ENCODE peak calls at places on chromosomes 13 and 19, in seven cellular contexts. H is IMR-90, M is upper lobe of left lung, O is spleen, Y is osteoblast, W is upper lobe of right lung, G is neural progenitor cell. R is an unnamed sample.

GRCh38 chr19:1227313-1227626 is 10.5 kb downstream of the CBARP start:
- DNase-seq in G (no peak), O (no peak), H (no peak), W (no peak), Y (peak), M (no peak), R (no peak)

GRCh38 chr19:15200575-15201364 is at the start of gene NOTCH3:
- DNase-seq in Y (peak), G (peak), H (no peak), M (no peak), W (no peak), O (no peak), R (no peak)

GRCh38 chr19:51965583-51965982 is 21.1 kb downstream of the ZNF350 start:
- DNase-seq in O (no peak), W (no peak), G (no peak), M (no peak), H (no peak), Y (no peak), R (no peak)

GRCh38 chr13:42807866-42808265 is 26.5 kb downstream of the FAM216B start:
- DNase-seq in G (no peak), M (no peak), O (no peak), Y (no peak), W (no peak), H (peak), R (peak)

GRCh38 chr19:54207908-54208783 is 7.5 kb downstream of the RPS9 start:
- DNase-seq in G (no peak), W (peak), H (peak), O (peak), Y (peak), M (peak), R (peak)

GRCh38 chr13:51797664-51798488 is 6.1 kb downstream of the DHRS12 start:
- DNase-seq in G (peak), Y (peak), H (peak), M (peak), W (no peak), O (no peak), R (peak)

GRCh38 chr13:85654227-85654626 is 145.0 kb downstream of the SLITRK6 start:
- DNase-seq in H (no peak), M (no peak), Y (no peak), W (no peak), G (no peak), O (no peak), R (no peak)

GRCh38 chr13:33761744-33762143 is 56.2 kb upstream of the RFC3 start:
- DNase-seq in Y (peak), M (no peak), W (no peak), G (peak), H (no peak), O (no peak), R (peak)

GRCh38 chr13:113599396-113599795 is 14.8 kb downstream of the TFDP1 start:
- DNase-seq in M (peak), W (peak), O (peak), G (no peak), Y (peak), H (no peak), R (no peak)

GRCh38 chr19:38912600-38913514 is 871 bp upstream of the CCER2 start:
- DNase-seq in G (no peak), H (no peak), O (no peak), M (no peak), W (no peak), Y (peak), R (no peak)

GRCh38 chr13:31699650-31700049 is 39.7 kb upstream of the RXFP2 start:
- DNase-seq in H (no peak), Y (peak), M (no peak), G (peak), O (no peak), W (no peak), R (no peak)

GRCh38 chr13:48411281-48412099 is 1.4 kb downstream of the LPAR6 start:
- DNase-seq in O (no peak), H (peak), W (no peak), G (peak), M (no peak), Y (no peak), R (no peak)

GRCh38 chr13:71611292-71611691 is 255.7 kb downstream of the DACH1 start:
- DNase-seq in Y (no peak), W (no peak), H (no peak), M (no peak), G (no peak), O (no peak), R (no peak)

GRCh38 chr13:40381935-40382764 is 284.3 kb downstream of the FOXO1 start:
- DNase-seq in G (no peak), Y (no peak), W (no peak), M (no peak), H (no peak), O (no peak), R (no peak)

GRCh38 chr19:4474504-4475136 is 2.5 kb downstream of the HDGFL2 start:
- DNase-seq in M (no peak), W (no peak), Y (peak), G (peak), O (no peak), H (peak), R (peak)

GRCh38 chr13:99749627-99750026 is 221.9 kb downstream of the ZIC5 start:
- DNase-seq in W (no peak), M (no peak), Y (peak), O (no peak), H (no peak), G (peak), R (no peak)

GRCh38 chr19:51263808-51264207 is 12.9 kb downstream of the SIGLECL1 start:
- DNase-seq in G (no peak), W (no peak), H (no peak), M (no peak), O (no peak), Y (no peak), R (no peak)

GRCh38 chr19:5090780-5091575 is 122.1 kb downstream of the KDM4B start:
- DNase-seq in M (no peak), G (peak), H (peak), O (no peak), W (no peak), Y (peak), R (peak)

GRCh38 chr13:19618925-19619324 is 14.5 kb upstream of the MPHOSPH8 start:
- DNase-seq in Y (peak), H (peak), O (no peak), G (peak), W (no peak), M (no peak), R (no peak)

GRCh38 chr19:11499327-11499726 is 6.3 kb downstream of the ZNF653 start:
- DNase-seq in W (no peak), M (no peak), O (no peak), Y (no peak), H (no peak), G (no peak), R (no peak)

GRCh38 chr19:2325261-2326046 is 2.9 kb downstream of the LSM7 start:
- DNase-seq in O (peak), G (no peak), W (no peak), M (no peak), H (no peak), Y (no peak), R (no peak)

GRCh38 chr19:6087074-6087506 is 23.2 kb downstream of the RFX2 start:
- DNase-seq in M (no peak), H (no peak), Y (no peak), O (no peak), G (peak), W (peak), R (no peak)

GRCh38 chr19:6412111-6412999 is 12.3 kb downstream of the KHSRP start:
- DNase-seq in M (peak), H (no peak), Y (peak), G (peak), W (peak), O (no peak), R (no peak)

GRCh38 chr13:110256126-110256905 is 50.6 kb downstream of the COL4A1 start:
- DNase-seq in M (no peak), W (no peak), H (no peak), Y (no peak), G (no peak), O (no peak), R (no peak)

GRCh38 chr19:41564515-41565383 is 11.2 kb upstream of the CEACAM21 start:
- DNase-seq in O (no peak), Y (peak), W (no peak), M (no peak), G (peak), H (no peak), R (no peak)

GRCh38 chr13:106263801-106264200 is 271.7 kb downstream of the EFNB2 start:
- DNase-seq in W (no peak), H (no peak), O (no peak), M (no peak), G (no peak), Y (no peak), R (peak)

GRCh38 chr13:114113961-114114360 is 18.5 kb downstream of the RASA3 start:
- DNase-seq in O (peak), G (no peak), Y (no peak), W (peak), M (no peak), H (no peak), R (no peak)

GRCh38 chr13:23876265-23876664 is 12.9 kb downstream of the MIPEP start:
- DNase-seq in H (peak), W (no peak), M (no peak), G (peak), O (no peak), Y (no peak), R (no peak)

GRCh38 chr13:109159650-109160309 is 530.4 kb downstream of the MYO16 start:
- DNase-seq in M (no peak), G (no peak), Y (no peak), O (no peak), W (no peak), H (no peak), R (no peak)

GRCh38 chr19:20078696-20079095 is 896 bp downstream of the ZNF90 start:
- DNase-seq in W (peak), G (peak), H (peak), O (peak), Y (peak), M (peak), R (peak)

GRCh38 chr13:110182003-110182402 is 125.0 kb downstream of the COL4A1 start:
- DNase-seq in O (no peak), G (no peak), Y (no peak), H (no peak), W (peak), M (no peak), R (no peak)

GRCh38 chr13:42968906-42969305 is 23.1 kb downstream of the EPSTI1 start:
- DNase-seq in W (peak), M (peak), G (no peak), H (no peak), O (no peak), Y (no peak), R (no peak)

GRCh38 chr13:101080616-101081015 is 335.7 kb downstream of the NALCN start:
- DNase-seq in W (no peak), H (no peak), G (no peak), M (no peak), O (no peak), Y (no peak), R (no peak)

GRCh38 chr13:70964124-70964523 is 855.9 kb upstream of the KLHL1 start:
- DNase-seq in W (no peak), G (peak), O (no peak), Y (no peak), M (no peak), H (no peak), R (no peak)

GRCh38 chr19:19444694-19445155 is 39.2 kb downstream of the GATAD2A start:
- DNase-seq in H (peak), Y (no peak), M (peak), O (no peak), G (no peak), W (no peak), R (peak)

GRCh38 chr13:63279136-63279535 is 1863.5 kb upstream of the PCDH20 start:
- DNase-seq in H (no peak), G (no peak), M (no peak), W (no peak), O (no peak), Y (no peak), R (no peak)

GRCh38 chr13:30438286-30438685 is 16.0 kb downstream of the UBE2L5 start:
- DNase-seq in W (no peak), Y (no peak), O (no peak), M (no peak), G (no peak), H (no peak), R (no peak)

DNA sequence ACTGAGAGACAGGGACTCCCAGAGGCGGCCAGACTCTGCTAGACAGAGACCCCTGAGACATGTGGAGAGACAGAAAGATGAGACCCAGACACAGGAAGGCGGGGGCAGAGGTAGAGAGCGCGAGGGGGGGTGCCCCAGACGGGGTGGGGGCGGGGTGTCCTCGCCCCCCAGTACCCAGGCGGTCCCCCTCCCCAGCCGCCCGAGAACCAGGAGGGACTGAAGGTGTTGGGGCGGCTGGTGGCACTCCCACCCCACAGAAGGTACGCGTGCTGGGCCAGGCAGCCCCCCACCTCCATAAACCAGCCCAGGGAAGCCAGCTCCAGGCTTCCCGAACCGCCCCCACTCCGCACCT is 336 bp downstream of the SLC8A2 start:
- DNase-seq in Y (no peak), M (no peak), W (no peak), G (no peak), O (no peak), H (no peak), R (no peak)
- H3K4me3 ChIP-seq in Y (no peak), M (no peak), W (no peak), G (peak), O (no peak), H (no peak), R (no peak)

GRCh38 chr13:67048084-67048792 is 181.9 kb downstream of the PCDH9 start:
- DNase-seq in G (peak), Y (peak), W (no peak), M (no peak), O (no peak), H (peak), R (peak)
- H3K27ac ChIP-seq in G (no peak), Y (peak), W (no peak), M (no peak), O (no peak), H (peak), R (peak)

GRCh38 chr19:48639483-48640375 is 2.5 kb upstream of the DBP start:
- DNase-seq in Y (peak), M (no peak), W (no peak), O (peak), H (no peak), G (no peak), R (no peak)
- H3K4me3 ChIP-seq in Y (no peak), M (no peak), W (no peak), O (no peak), H (no peak), G (no peak), R (no peak)

DNA sequence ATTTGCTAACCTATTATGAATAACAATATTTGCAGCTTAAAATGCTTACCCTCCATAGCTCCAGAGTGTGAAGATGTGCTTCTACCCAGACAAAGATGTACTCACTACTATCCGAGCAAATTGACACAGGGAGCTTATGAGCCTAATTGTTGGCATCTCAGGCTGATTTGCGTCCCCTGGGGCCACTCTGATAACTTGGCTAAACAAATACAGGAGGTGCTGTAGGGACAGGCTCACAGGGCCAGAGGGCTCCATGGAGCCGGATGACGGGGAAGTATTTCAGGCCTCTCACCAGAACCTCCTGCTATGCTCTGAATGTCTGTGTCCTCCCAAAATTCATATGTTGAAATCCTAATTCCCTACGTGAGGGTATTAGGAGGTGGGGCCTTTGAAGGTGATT is 26.7 kb upstream of the C19orf12 start:
- DNase-seq in H (no peak), G (no peak), W (peak), O (no peak), M (no peak), Y (no peak), R (no peak)
- H3K27ac ChIP-seq in H (no peak), G (no peak), W (no peak), O (no peak), M (no peak), Y (no peak), R (no peak)

R was measured in astrocyte.